ENCODE peak calls at places on chromosomes 5 and 9, in ten cellular contexts. W, V, G, R, C, M, H, A, U and E are unnamed samples. For H3K4me1, the result is how much of the 10 kb centered on the place peaks cover.

GRCh38 chr5:67478337-67478736 is 281.7 kb upstream of the CD180 start:
- DNase-seq in M (no peak), W (no peak), H (no peak), G (no peak), V (no peak), A (no peak), C (no peak), U (no peak), R (no peak), E (no peak)

GRCh38 chr5:26757941-26758340 is 280.4 kb downstream of the CDH9 start:
- DNase-seq in U (no peak), G (no peak), H (no peak), C (no peak), V (no peak), A (no peak), M (no peak), R (no peak), W (no peak), E (no peak)

GRCh38 chr5:178509491-178510057 is 80.6 kb downstream of the COL23A1 start:
- DNase-seq in V (no peak), G (no peak), M (no peak), A (no peak), H (no peak), C (no peak), U (no peak), W (no peak), R (no peak), E (no peak)

GRCh38 chr9:77427256-77427927 is 220.7 kb downstream of the GNA14 start:
- DNase-seq in U (no peak), W (no peak), V (no peak), G (no peak), H (no peak), C (no peak), A (no peak), M (no peak), R (no peak), E (no peak)

GRCh38 chr5:95826949-95827595 is 4.5 kb upstream of the GLRX start:
- DNase-seq in U (no peak), C (no peak), H (no peak), W (peak), G (no peak), M (no peak), R (no peak), V (no peak), A (peak), E (peak)

GRCh38 chr9:38006163-38006562 is 62.9 kb downstream of the SHB start:
- DNase-seq in W (peak), M (no peak), H (no peak), U (no peak), A (peak), C (no peak), R (no peak), V (no peak), G (no peak), E (no peak)

GRCh38 chr9:127129073-127129717 is 6.8 kb upstream of the ANGPTL2 start:
- DNase-seq in C (no peak), M (no peak), U (no peak), G (no peak), W (no peak), R (no peak), V (no peak), H (no peak), A (no peak), E (no peak)

GRCh38 chr9:133139246-133140173 is 18.5 kb upstream of the RALGDS start:
- DNase-seq in W (no peak), R (peak), U (no peak), M (no peak), C (no peak), V (no peak), A (no peak), G (no peak), H (no peak), E (no peak)

GRCh38 chr9:21513431-21513830 is 31.3 kb upstream of the IFNE start:
- DNase-seq in V (no peak), M (no peak), W (no peak), A (no peak), R (no peak), G (no peak), U (no peak), H (no peak), C (no peak), E (no peak)

GRCh38 chr9:136373300-136374182 is at the start of gene CARD9:
- DNase-seq in H (no peak), C (no peak), R (no peak), U (no peak), G (no peak), M (no peak), V (no peak), W (no peak), A (peak), E (peak)

GRCh38 chr9:130937146-130938076 is 1.6 kb downstream of the FIBCD1 start:
- DNase-seq in G (no peak), H (no peak), C (no peak), V (no peak), U (no peak), R (no peak), M (no peak), A (no peak), W (no peak), E (peak)

GRCh38 chr9:98323831-98324135 is 68.3 kb upstream of the TBC1D2 start:
- DNase-seq in M (peak), W (no peak), G (no peak), C (no peak), A (no peak), H (no peak), R (no peak), U (no peak), V (no peak), E (no peak)

GRCh38 chr5:65076251-65076869 is 307.6 kb downstream of the CWC27 start:
- DNase-seq in W (no peak), C (no peak), G (no peak), H (peak), A (peak), V (no peak), U (peak), M (no peak), R (no peak), E (no peak)

GRCh38 chr5:78720234-78720985 is 71.8 kb upstream of the LHFPL2 start:
- DNase-seq in A (peak), M (no peak), R (no peak), U (peak), H (no peak), W (peak), G (no peak), V (no peak), C (no peak), E (peak)

GRCh38 chr5:176747670-176748072 is 62.7 kb upstream of the UNC5A start:
- DNase-seq in M (peak), R (peak), G (no peak), A (no peak), H (no peak), W (no peak), C (no peak), V (no peak), U (no peak), E (peak)

GRCh38 chr9:70127036-70127435 is 83.4 kb downstream of the MAMDC2 start:
- DNase-seq in W (no peak), R (no peak), G (no peak), V (no peak), U (no peak), H (no peak), A (no peak), M (no peak), C (no peak), E (no peak)

GRCh38 chr5:39494099-39494498 is 69.3 kb upstream of the DAB2 start:
- DNase-seq in C (no peak), H (no peak), W (no peak), G (no peak), M (no peak), R (no peak), A (no peak), U (peak), V (no peak), E (no peak)

GRCh38 chr5:6279607-6280006 is 98.7 kb downstream of the MED10 start:
- DNase-seq in M (no peak), A (no peak), U (no peak), H (no peak), W (no peak), R (no peak), G (no peak), V (no peak), C (no peak), E (no peak)

GRCh38 chr9:22452415-22453010 is 5.9 kb downstream of the DMRTA1 start:
- DNase-seq in W (peak), G (no peak), U (peak), A (peak), V (no peak), H (peak), M (no peak), R (no peak), C (peak), E (peak)

GRCh38 chr9:3828495-3828894 is 302.7 kb upstream of the RFX3 start:
- DNase-seq in G (no peak), W (no peak), U (no peak), A (no peak), M (no peak), R (no peak), C (no peak), H (no peak), V (no peak), E (no peak)

GRCh38 chr5:50667079-50667652 is 729 bp downstream of the PARP8 start:
- DNase-seq in R (peak), U (peak), V (no peak), A (peak), G (peak), C (peak), W (peak), M (no peak), H (no peak), E (peak)

GRCh38 chr5:153267506-153267905 is 223.0 kb upstream of the GRIA1 start:
- DNase-seq in U (no peak), V (no peak), M (no peak), G (no peak), H (no peak), C (no peak), R (no peak), W (no peak), A (no peak), E (no peak)

GRCh38 chr9:2859776-2860379 is 16.0 kb upstream of the PUM3 start:
- DNase-seq in V (no peak), C (peak), M (no peak), U (peak), G (no peak), W (peak), A (peak), R (no peak), H (peak), E (no peak)

GRCh38 chr9:134304712-134305111 is 21.5 kb upstream of the RXRA start:
- DNase-seq in V (no peak), M (no peak), R (peak), A (no peak), U (no peak), C (no peak), W (no peak), G (no peak), H (no peak), E (no peak)

GRCh38 chr9:125953314-125954019 is 206.3 kb downstream of the PBX3 start:
- DNase-seq in A (no peak), R (no peak), M (no peak), C (no peak), W (no peak), V (no peak), H (no peak), U (no peak), G (no peak), E (no peak)

GRCh38 chr9:125949247-125949646 is 202.1 kb downstream of the PBX3 start:
- DNase-seq in G (no peak), M (no peak), V (no peak), A (peak), H (no peak), U (no peak), C (no peak), R (no peak), W (no peak), E (no peak)

GRCh38 chr9:125949721-125950465 is 202.7 kb downstream of the PBX3 start:
- DNase-seq in G (no peak), C (no peak), R (no peak), V (no peak), M (no peak), U (no peak), H (no peak), A (no peak), W (no peak), E (no peak)

GRCh38 chr9:125946397-125946796 is 199.2 kb downstream of the PBX3 start:
- DNase-seq in M (no peak), V (no peak), C (no peak), H (no peak), W (no peak), A (no peak), G (no peak), U (no peak), R (no peak), E (no peak)

DNA sequence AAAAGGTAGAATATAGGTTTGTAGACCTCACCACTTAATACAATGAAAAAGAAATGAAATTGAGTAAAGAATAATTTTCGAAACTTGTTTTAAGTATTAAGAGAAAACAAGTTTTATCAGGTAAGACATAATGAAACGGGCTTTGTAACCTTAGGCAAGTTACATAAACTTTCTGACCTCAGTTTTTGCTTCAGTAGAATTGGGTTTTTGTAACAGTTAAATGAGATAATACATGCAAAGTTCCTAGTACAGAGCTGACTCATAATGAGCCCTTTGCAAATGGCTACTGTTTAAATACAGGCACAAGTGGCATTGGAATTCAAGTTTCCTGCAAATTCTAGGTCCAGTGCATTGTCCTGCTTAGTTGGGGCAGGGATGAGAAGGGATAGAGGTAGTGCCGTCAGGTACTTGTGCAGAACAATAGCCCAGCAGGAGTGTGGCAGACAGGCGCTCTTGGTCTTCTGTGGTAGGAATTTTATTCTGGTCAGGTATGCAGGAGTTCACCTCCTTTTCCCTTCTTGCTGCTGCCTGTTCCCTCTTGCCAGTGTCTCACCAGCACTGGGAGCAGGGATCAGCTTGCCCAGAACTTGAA is 203.8 kb downstream of the PBX3 start:
- DNase-seq in H (no peak), M (no peak), W (no peak), V (no peak), U (no peak), G (no peak), R (no peak), A (no peak), C (no peak), E (no peak)
- TF ChIP-seq POLR2AphosphoS5 in H (no peak), M (no peak), W (no peak), V (no peak), U (no peak), G (no peak), R (no peak), A (no peak), C (no peak), E (no peak)

GRCh38 chr9:89525673-89526374 is 27.9 kb upstream of the SEMA4D start:
- DNase-seq in R (no peak), G (no peak), A (no peak), M (no peak), V (no peak), U (no peak), C (no peak), W (no peak), H (no peak), E (peak)
- H3K4me1 ChIP-seq in R (under half), G (under half), A (under half), M (under half), V (under half), U (under half), C (under half), W (under half), H (under half), E (under half)

DNA sequence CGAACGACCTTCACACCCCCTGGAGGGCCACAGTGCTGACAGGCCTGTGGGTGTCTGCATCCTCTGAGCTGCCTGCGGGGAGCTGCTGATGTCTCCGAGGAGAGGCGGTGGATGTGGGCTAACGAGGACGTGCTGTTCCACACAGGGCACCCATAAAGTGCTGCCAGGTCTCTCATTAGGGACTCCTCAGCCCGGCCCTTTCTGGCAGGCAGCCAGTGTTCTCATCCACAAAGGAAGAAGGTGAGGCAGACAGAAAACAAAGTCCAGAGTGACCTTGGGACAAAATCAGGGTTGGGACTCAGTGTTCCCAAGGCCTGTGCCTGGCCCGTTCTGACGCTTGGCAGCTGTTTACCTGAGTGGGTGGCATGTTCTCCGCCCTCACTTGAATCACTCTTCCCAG is 29.3 kb downstream of the CARTPT start:
- DNase-seq in R (no peak), H (no peak), V (no peak), G (peak), W (peak), M (no peak), U (no peak), C (peak), A (peak), E (peak)
- TF ChIP-seq POLR2A in R (no peak), H (no peak), V (no peak), G (no peak), W (no peak), M (no peak), U (no peak), C (no peak), A (peak), E (no peak)

GRCh38 chr9:19162956-19163355 is 35.7 kb upstream of the PLIN2 start:
- DNase-seq in G (no peak), M (no peak), U (no peak), R (peak), H (no peak), C (no peak), W (no peak), A (no peak), V (no peak), E (peak)
- TF ChIP-seq POLR2AphosphoS5 in G (peak), M (no peak), U (no peak), R (no peak), H (no peak), C (no peak), W (no peak), A (no peak), V (no peak), E (peak)

GRCh38 chr9:35618325-35618727 is at the start of gene CD72:
- DNase-seq in R (peak), A (peak), M (no peak), V (no peak), C (no peak), G (no peak), W (no peak), U (no peak), H (no peak), E (peak)

GRCh38 chr9:35619800-35620158 is 1.6 kb upstream of the CD72 start:
- DNase-seq in H (no peak), A (no peak), U (no peak), W (no peak), M (no peak), G (no peak), C (no peak), R (peak), V (peak), E (no peak)

GRCh38 chr9:35616681-35617459 is 1.3 kb downstream of the CD72 start:
- DNase-seq in H (no peak), R (peak), W (peak), C (peak), M (no peak), A (peak), V (no peak), G (peak), U (peak), E (peak)

GRCh38 chr9:35617548-35617947 is 665 bp downstream of the CD72 start:
- DNase-seq in C (no peak), V (no peak), R (peak), H (no peak), G (no peak), M (no peak), A (no peak), W (no peak), U (no peak), E (no peak)

GRCh38 chr9:35618854-35619799 is 914 bp upstream of the CD72 start:
- DNase-seq in M (no peak), W (peak), R (peak), U (no peak), G (no peak), A (peak), C (no peak), H (no peak), V (peak), E (peak)
- H3K4me1 ChIP-seq in M (under half), W (under half), R (under half), U (under half), G (under half), A (under half), C (under half), H (under half), V (under half), E (under half)